ENCODE peak calls at places on chromosomes 6 and 20, in nine cellular contexts. L is lower lobe of right lung, V is cardiac fibroblast, A is ovary, H is BJ, N is GM12865, O is left ventricle myocardium inferior, E is colonic mucosa, R is IMR-90. K is an unnamed sample.

GRCh38 chr6:76453270-76453669 is 380.8 kb upstream of the IMPG1 start:
- DNase-seq in O (no peak), N (no peak), L (no peak), R (no peak), A (no peak), E (no peak), H (no peak), V (no peak), K (no peak)

GRCh38 chr6:89007209-89008001 is 44.0 kb upstream of the RNGTT start:
- DNase-seq in O (no peak), V (no peak), H (no peak), A (no peak), N (no peak), L (no peak), R (no peak), E (no peak), K (no peak)

GRCh38 chr20:36199293-36200257 is 36.7 kb upstream of the AAR2 start:
- DNase-seq in O (peak; percentile 75), E (peak; percentile 85), N (peak; percentile 80), A (peak; percentile 81), R (peak; percentile 75), H (peak; percentile 14), L (peak; percentile 77), V (peak; percentile 87), K (peak; percentile 65)

GRCh38 chr6:35710241-35710847 is 21.6 kb upstream of the FKBP5 start:
- DNase-seq in L (no peak), E (no peak), H (no peak), O (no peak), A (no peak), V (no peak), R (no peak), N (no peak), K (no peak)

GRCh38 chr6:98828991-98829411 is 5.4 kb upstream of the POU3F2 start:
- DNase-seq in O (no peak), L (no peak), H (no peak), N (no peak), R (no peak), V (no peak), A (no peak), E (no peak), K (no peak)

GRCh38 chr6:39100358-39100757 is 14.6 kb downstream of the SAYSD1 start:
- DNase-seq in A (no peak), V (no peak), O (no peak), H (no peak), N (no peak), L (no peak), R (no peak), E (no peak), K (no peak)

GRCh38 chr6:156777866-156778614 is 862 bp downstream of the ARID1B start:
- DNase-seq in R (peak; percentile 49), V (peak; percentile 58), O (peak; percentile 66), A (peak; percentile 67), E (peak; percentile 51), N (peak; percentile 78), L (peak; percentile 74), H (no peak), K (peak; percentile 63)

GRCh38 chr6:31379850-31380249 is 22.9 kb upstream of the HLA-B start:
- DNase-seq in N (no peak), E (no peak), H (no peak), A (no peak), R (no peak), V (no peak), O (no peak), L (no peak), K (no peak)

GRCh38 chr20:63215101-63216040 is 560 bp downstream of the YTHDF1 start:
- DNase-seq in O (no peak), L (no peak), V (peak; percentile 69), H (no peak), N (peak; percentile 40), E (peak; percentile 45), A (peak; percentile 51), R (peak; percentile 60), K (no peak)

GRCh38 chr20:63943808-63944077 is 12.5 kb downstream of the UCKL1 start:
- DNase-seq in R (no peak), H (no peak), E (no peak), V (no peak), A (no peak), L (no peak), O (no peak), N (no peak), K (no peak)

GRCh38 chr6:2147737-2148448 is 97.5 kb downstream of the GMDS start:
- DNase-seq in V (peak; percentile 47), N (no peak), A (no peak), O (no peak), H (peak; percentile 16), E (no peak), L (no peak), R (peak; percentile 71), K (no peak)

GRCh38 chr20:61662946-61663460 is 402.7 kb downstream of the TAF4 start:
- DNase-seq in L (no peak), H (no peak), A (no peak), V (no peak), E (no peak), N (no peak), R (no peak), O (no peak), K (no peak)

GRCh38 chr20:63167918-63168520 is 47.9 kb downstream of the YTHDF1 start:
- DNase-seq in N (no peak), E (no peak), H (no peak), A (no peak), O (no peak), L (no peak), V (no peak), R (no peak), K (no peak)

GRCh38 chr20:36883972-36884535 is 8.1 kb downstream of the TLDC2 start:
- DNase-seq in V (no peak), E (no peak), R (no peak), O (no peak), A (peak; percentile 3), H (no peak), N (no peak), L (no peak), K (no peak)

GRCh38 chr6:27188885-27189418 is 58.5 kb upstream of the PRSS16 start:
- DNase-seq in V (peak; percentile 87), L (peak; percentile 60), R (peak; percentile 83), E (peak; percentile 76), O (peak; percentile 23), N (peak; percentile 87), H (peak; percentile 31), A (peak; percentile 60), K (peak; percentile 34)

GRCh38 chr6:27178860-27179259 is 68.6 kb upstream of the PRSS16 start:
- DNase-seq in R (no peak), E (no peak), O (no peak), N (no peak), A (peak; percentile 24), L (no peak), V (no peak), H (no peak), K (no peak)

GRCh38 chr6:27178001-27178730 is 69.3 kb upstream of the PRSS16 start:
- DNase-seq in R (peak; percentile 94), E (peak; percentile 73), O (peak; percentile 51), A (peak; percentile 46), L (no peak), V (peak; percentile 94), N (peak; percentile 90), H (peak; percentile 71), K (peak; percentile 44)

GRCh38 chr6:27188206-27188884 is 59.2 kb upstream of the PRSS16 start:
- DNase-seq in O (peak; percentile 28), N (peak; percentile 82), V (peak; percentile 83), H (peak; percentile 42), E (peak; percentile 73), A (peak; percentile 49), R (peak; percentile 84), L (peak; percentile 59), K (peak; percentile 41)

GRCh38 chr6:27183082-27183832 is 64.2 kb upstream of the PRSS16 start:
- DNase-seq in O (no peak), V (no peak), N (no peak), A (no peak), E (no peak), R (no peak), H (no peak), L (no peak), K (no peak)
- TF ChIP-seq CTCF in O (no peak), V (no peak), N (no peak), A (no peak), E (no peak), R (no peak), H (no peak), L (no peak), K (no peak)

GRCh38 chr6:24558516-24558915 is 63.7 kb downstream of the ALDH5A1 start:
- DNase-seq in O (no peak), V (no peak), A (no peak), L (no peak), E (no peak), H (no peak), N (no peak), R (no peak), K (no peak)

GRCh38 chr6:24568687-24569086 is 73.9 kb downstream of the ALDH5A1 start:
- DNase-seq in O (no peak), V (no peak), H (no peak), R (no peak), N (no peak), A (no peak), E (no peak), L (no peak), K (no peak)

GRCh38 chr6:24566020-24566752 is 71.4 kb downstream of the ALDH5A1 start:
- DNase-seq in H (no peak), E (no peak), R (peak; percentile 10), V (no peak), A (no peak), O (no peak), L (no peak), N (no peak), K (no peak)

GRCh38 chr6:24565196-24565595 is 70.4 kb downstream of the ALDH5A1 start:
- DNase-seq in A (no peak), E (no peak), H (no peak), N (no peak), O (no peak), V (no peak), L (no peak), R (no peak), K (no peak)

GRCh38 chr6:24564081-24564480 is 69.3 kb downstream of the ALDH5A1 start:
- DNase-seq in A (no peak), N (no peak), E (no peak), L (no peak), H (no peak), O (no peak), V (no peak), R (no peak), K (no peak)
- TF ChIP-seq CTCF in A (no peak), N (no peak), E (no peak), L (no peak), H (no peak), O (no peak), V (no peak), R (no peak), K (no peak)

GRCh38 chr20:57080796-57081195 is 185.6 kb downstream of the BMP7 start:
- DNase-seq in H (no peak), L (no peak), V (no peak), R (no peak), A (no peak), O (no peak), N (no peak), E (no peak), K (no peak)
- TF ChIP-seq CTCF in H (peak; percentile 48), L (no peak), V (no peak), R (no peak), A (no peak), O (no peak), N (no peak), E (no peak), K (no peak)

GRCh38 chr20:22101606-22102005 is 396.1 kb downstream of the PAX1 start:
- DNase-seq in L (no peak), O (no peak), E (no peak), A (no peak), V (no peak), N (no peak), R (no peak), H (no peak), K (no peak)

GRCh38 chr20:22106308-22106938 is 401.0 kb downstream of the PAX1 start:
- DNase-seq in R (no peak), L (no peak), O (no peak), A (no peak), V (no peak), H (no peak), E (no peak), N (no peak), K (no peak)
- TF ChIP-seq CTCF in R (no peak), L (no peak), O (peak; percentile 51), A (no peak), V (peak; percentile 8), H (no peak), E (no peak), N (no peak), K (no peak)